ENCODE peak calls at places on chromosomes 11 and 22, in five cellular contexts. Q, L, G, C and P are unnamed samples.

GRCh38 chr11:110000045-110000502 is 93.1 kb upstream of the ZC3H12C start:
- DNase-seq in Q (no peak), L (no peak), G (no peak), C (no peak), P (peak)

GRCh38 chr11:130653838-130654601 is 205.6 kb downstream of the ADAMTS15 start:
- DNase-seq in Q (peak), L (peak), G (peak), C (peak), P (peak)

GRCh38 chr11:119368121-119369034 is 13.1 kb downstream of the USP2 start:
- DNase-seq in Q (peak), L (peak), G (peak), C (peak), P (no peak)

GRCh38 chr11:75150079-75150478 is 828 bp upstream of the SLCO2B1 start:
- DNase-seq in Q (no peak), L (no peak), G (no peak), C (no peak), P (no peak)

GRCh38 chr11:3127706-3128355 is 37.3 kb downstream of the OSBPL5 start:
- DNase-seq in Q (no peak), L (no peak), G (no peak), C (no peak), P (no peak)

GRCh38 chr11:85406316-85406715 is 220.8 kb downstream of the DLG2 start:
- DNase-seq in Q (no peak), L (no peak), G (no peak), C (no peak), P (no peak)

GRCh38 chr11:105673089-105673488 is 63.2 kb downstream of the GRIA4 start:
- DNase-seq in Q (no peak), L (peak), G (no peak), C (no peak), P (peak)

GRCh38 chr22:43197271-43197941 is 10.5 kb upstream of the TTLL12 start:
- DNase-seq in Q (no peak), L (no peak), G (no peak), C (no peak), P (peak)

GRCh38 chr11:35649984-35650383 is 12.6 kb upstream of the TRIM44 start:
- DNase-seq in Q (no peak), L (no peak), G (no peak), C (no peak), P (peak)

GRCh38 chr11:44638032-44638431 is 72.6 kb downstream of the CD82 start:
- DNase-seq in Q (no peak), L (no peak), G (peak), C (peak), P (no peak)

GRCh38 chr11:73972620-73973449 is 9.8 kb downstream of the UCP2 start:
- DNase-seq in Q (no peak), L (peak), G (peak), C (no peak), P (no peak)

GRCh38 chr11:32122200-32122599 is 31.3 kb downstream of the RCN1 start:
- DNase-seq in Q (no peak), L (no peak), G (no peak), C (no peak), P (no peak)

GRCh38 chr11:97894978-97895377 is 1125.8 kb upstream of the CNTN5 start:
- DNase-seq in Q (no peak), L (no peak), G (no peak), C (no peak), P (no peak)

GRCh38 chr11:2507212-2507901 is 62.5 kb downstream of the KCNQ1 start:
- DNase-seq in Q (no peak), L (no peak), G (peak), C (peak), P (no peak)

GRCh38 chr11:118662401-118663271 is 16.8 kb downstream of the TREH start:
- DNase-seq in Q (no peak), L (peak), G (no peak), C (no peak), P (no peak)

GRCh38 chr11:19242184-19242932 is 1.6 kb upstream of the E2F8 start:
- DNase-seq in Q (no peak), L (peak), G (no peak), C (no peak), P (no peak)

GRCh38 chr11:73797457-73797856 is 9.8 kb downstream of the MRPL48 start:
- DNase-seq in Q (no peak), L (no peak), G (no peak), C (no peak), P (no peak)

GRCh38 chr22:44362249-44363040 is 49.7 kb upstream of the SHISAL1 start:
- DNase-seq in Q (no peak), L (peak), G (peak), C (no peak), P (no peak)

GRCh38 chr11:113105584-113105983 is 144.4 kb downstream of the NCAM1 start:
- DNase-seq in Q (no peak), L (no peak), G (no peak), C (no peak), P (no peak)

GRCh38 chr11:57407010-57407409 is 16.6 kb upstream of the PRG2 start:
- DNase-seq in Q (peak), L (no peak), G (no peak), C (no peak), P (no peak)

GRCh38 chr11:8531312-8531711 is 62.7 kb downstream of the STK33 start:
- DNase-seq in Q (peak), L (no peak), G (no peak), C (no peak), P (peak)

GRCh38 chr11:8531982-8532381 is 62.0 kb downstream of the STK33 start:
- DNase-seq in Q (no peak), L (no peak), G (no peak), C (no peak), P (no peak)

GRCh38 chr11:8527939-8528338 is 66.1 kb downstream of the STK33 start:
- DNase-seq in Q (no peak), L (no peak), G (no peak), C (no peak), P (no peak)

GRCh38 chr11:8532475-8532874 is 61.6 kb downstream of the STK33 start:
- DNase-seq in Q (no peak), L (no peak), G (no peak), C (no peak), P (no peak)

GRCh38 chr11:8533332-8533731 is 60.7 kb downstream of the STK33 start:
- DNase-seq in Q (no peak), L (no peak), G (no peak), C (no peak), P (no peak)
- TF ChIP-seq CTCF in Q (no peak), L (peak), G (no peak), C (no peak), P (no peak)

GRCh38 chr11:114362958-114363357 is 37.4 kb downstream of the C11orf71 start:
- DNase-seq in Q (no peak), L (no peak), G (no peak), C (no peak), P (no peak)

GRCh38 chr11:114368918-114369680 is 31.2 kb downstream of the C11orf71 start:
- DNase-seq in Q (no peak), L (no peak), G (no peak), C (no peak), P (no peak)

GRCh38 chr11:114367244-114367957 is 32.9 kb downstream of the C11orf71 start:
- DNase-seq in Q (no peak), L (no peak), G (no peak), C (no peak), P (no peak)

DNA sequence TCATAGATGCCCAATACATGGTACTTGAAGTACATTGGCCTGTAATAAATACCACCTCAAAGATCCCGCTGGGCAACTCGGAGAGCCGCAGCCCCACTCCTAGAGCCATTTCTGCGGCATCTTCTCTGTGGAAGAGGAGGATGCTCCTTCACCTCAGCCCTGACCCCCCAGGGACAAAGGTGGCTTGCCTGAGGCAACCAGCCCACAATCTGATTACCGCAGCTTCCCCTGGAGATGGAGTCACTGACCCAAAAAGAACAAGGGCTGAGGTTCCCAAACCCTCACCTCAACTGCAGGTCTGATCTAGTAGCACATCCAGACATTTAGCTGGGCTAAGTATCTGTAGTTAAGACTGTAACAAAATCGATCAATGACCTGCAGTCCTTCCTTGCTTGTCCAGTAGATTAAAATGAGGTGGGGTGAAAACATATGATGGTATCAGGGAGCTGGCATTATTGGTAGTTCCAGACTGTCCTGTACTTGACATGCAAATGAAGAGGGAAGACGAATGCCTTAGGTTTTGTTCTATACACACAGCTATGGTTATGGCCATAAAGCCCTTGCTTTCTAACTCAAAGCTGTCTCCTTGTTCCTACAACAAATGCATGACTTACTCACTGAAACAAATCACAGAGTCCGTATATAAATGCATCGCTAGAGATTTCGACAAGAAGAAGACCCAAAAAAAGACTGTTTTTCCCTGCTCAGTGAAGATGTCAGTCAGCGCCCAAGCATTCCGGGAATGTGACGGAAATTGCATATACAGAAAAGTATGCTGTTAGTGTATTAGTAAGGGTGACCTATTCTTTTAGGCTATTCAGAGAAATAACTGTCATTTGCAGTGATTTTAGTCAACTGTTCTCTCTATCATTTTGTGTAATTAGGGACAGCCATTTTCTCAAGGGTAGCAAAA is 33.7 kb downstream of the C11orf71 start:
- DNase-seq in Q (no peak), L (no peak), G (no peak), C (no peak), P (peak)
- H3K4me3 ChIP-seq in Q (no peak), L (no peak), G (no peak), C (no peak), P (no peak)

GRCh38 chr11:108137212-108137611 is 15.8 kb downstream of the ACAT1 start:
- DNase-seq in Q (no peak), L (no peak), G (no peak), C (no peak), P (no peak)

GRCh38 chr11:108131993-108132392 is 10.6 kb downstream of the ACAT1 start:
- DNase-seq in Q (no peak), L (no peak), G (no peak), C (no peak), P (no peak)

GRCh38 chr11:108135845-108136599 is 14.7 kb downstream of the ACAT1 start:
- DNase-seq in Q (no peak), L (no peak), G (no peak), C (no peak), P (no peak)
- TF ChIP-seq CTCF in Q (no peak), L (peak), G (no peak), C (no peak), P (no peak)

DNA sequence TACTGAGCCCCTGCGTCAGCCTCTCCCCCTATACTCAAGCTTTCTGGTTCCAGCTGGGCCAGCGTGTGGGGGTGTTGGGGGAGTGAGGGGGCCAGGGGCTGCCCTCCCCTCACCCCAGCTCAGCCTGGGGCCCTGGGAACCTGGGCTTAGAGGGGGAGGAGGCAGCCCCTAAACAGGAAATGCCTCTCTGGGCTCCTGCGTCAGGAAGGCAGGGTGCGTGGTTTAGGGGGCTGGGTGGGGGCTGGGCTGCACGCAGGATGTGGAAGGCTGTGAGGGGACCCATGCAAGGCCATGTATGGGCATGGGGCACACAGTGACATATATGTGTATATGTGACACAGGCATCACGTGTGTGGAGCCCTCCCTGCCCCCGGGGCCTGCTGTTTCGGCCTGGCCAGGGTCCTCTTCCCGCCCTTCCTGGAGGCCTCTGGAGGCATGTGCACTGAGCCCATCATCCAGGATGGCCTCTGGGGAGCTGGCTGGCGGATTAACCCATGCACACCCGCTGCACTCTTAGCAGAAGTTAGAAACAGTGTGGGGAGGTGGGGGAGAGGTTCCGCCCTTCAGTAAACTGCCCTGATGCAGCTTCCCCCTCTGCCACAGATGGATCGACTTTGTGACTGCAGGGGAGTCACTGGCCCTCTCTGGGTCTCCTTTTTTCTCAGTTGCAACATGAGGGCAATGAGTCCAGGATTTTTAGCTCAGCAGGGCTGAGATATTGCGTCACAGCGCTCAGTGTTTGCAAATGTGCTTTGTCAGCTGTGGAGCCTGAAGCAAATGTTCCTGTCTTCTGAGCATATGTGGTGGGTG is 1.1 kb upstream of the CD248 start:
- DNase-seq in Q (peak), L (peak), G (peak), C (peak), P (peak)
- H3K4me3 ChIP-seq in Q (no peak), L (no peak), G (no peak), C (no peak), P (no peak)

DNA sequence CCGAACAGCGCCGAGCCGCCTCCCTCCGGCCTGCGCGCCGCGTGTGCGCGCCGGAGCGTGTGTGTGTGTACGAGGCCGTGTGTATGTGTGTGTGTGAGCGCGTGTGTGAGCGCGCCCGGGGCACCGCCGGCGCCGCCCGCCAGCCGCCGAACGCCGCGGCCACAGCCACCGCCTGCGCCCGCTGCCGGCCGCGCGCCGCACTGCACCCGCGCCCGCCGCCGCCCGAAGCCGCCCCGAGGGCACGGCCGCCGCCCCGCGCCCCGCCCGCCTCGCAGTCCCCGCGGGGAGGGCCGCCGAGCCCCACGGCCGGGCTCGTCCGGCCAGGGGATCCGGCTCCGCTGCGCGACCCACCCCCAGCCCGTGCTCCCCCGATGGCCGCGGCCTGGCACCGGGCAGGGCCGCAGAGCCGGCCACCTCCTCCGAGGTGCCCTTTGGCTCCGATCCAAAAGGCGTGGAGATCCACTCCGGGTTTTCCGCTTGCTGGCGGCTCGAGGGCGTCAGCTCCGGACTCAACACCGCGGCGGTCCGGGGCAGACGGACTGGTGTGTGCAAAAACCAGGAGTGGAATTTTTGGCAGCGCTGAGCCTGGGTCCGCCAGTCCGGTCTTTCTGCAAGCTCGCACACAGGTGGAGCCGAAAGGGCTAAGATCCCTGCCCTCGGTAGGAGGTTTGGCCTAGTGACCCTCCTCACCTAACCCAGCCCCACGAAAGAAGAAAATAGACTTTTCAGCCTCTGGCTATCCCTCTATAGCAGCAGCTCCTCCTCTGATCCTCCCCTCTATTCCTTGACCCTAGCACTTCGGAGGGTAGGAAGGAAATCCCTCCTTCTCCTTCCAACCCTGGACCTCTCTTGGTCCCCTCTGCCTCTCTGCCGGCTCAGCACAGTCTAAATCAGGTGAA is at the start of gene SYT7:
- DNase-seq in Q (peak), L (peak), G (peak), C (peak), P (peak)
- TF ChIP-seq CTCF in Q (peak), L (peak), G (no peak), C (peak), P (no peak)

DNA sequence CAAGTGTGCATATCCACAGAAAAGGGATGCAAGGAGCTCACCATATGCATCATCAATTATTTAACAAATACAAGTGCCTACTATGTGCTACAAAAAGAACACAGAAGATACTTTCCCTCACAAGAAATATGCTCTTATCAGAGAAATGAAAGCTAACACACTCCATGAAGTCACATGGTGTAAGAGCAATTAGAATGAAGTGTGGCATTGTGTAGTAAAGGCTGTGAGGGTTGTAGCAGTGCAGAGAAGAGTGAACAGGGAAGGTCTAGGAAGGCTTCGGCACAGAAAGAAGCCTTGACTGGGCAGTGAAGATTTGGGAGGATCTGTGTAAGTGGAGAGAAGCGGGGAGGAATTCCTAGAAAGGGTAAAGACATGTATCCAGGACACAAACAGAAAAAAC is 22.5 kb downstream of the PPP2R1B start:
- DNase-seq in Q (no peak), L (no peak), G (no peak), C (no peak), P (no peak)
- H3K4me3 ChIP-seq in Q (no peak), L (no peak), G (no peak), C (no peak), P (no peak)

GRCh38 chr11:63019506-63019905 is 3.9 kb upstream of the SLC22A8 start:
- DNase-seq in Q (no peak), L (peak), G (no peak), C (no peak), P (no peak)
- TF ChIP-seq CTCF in Q (no peak), L (no peak), G (no peak), C (no peak), P (no peak)

DNA sequence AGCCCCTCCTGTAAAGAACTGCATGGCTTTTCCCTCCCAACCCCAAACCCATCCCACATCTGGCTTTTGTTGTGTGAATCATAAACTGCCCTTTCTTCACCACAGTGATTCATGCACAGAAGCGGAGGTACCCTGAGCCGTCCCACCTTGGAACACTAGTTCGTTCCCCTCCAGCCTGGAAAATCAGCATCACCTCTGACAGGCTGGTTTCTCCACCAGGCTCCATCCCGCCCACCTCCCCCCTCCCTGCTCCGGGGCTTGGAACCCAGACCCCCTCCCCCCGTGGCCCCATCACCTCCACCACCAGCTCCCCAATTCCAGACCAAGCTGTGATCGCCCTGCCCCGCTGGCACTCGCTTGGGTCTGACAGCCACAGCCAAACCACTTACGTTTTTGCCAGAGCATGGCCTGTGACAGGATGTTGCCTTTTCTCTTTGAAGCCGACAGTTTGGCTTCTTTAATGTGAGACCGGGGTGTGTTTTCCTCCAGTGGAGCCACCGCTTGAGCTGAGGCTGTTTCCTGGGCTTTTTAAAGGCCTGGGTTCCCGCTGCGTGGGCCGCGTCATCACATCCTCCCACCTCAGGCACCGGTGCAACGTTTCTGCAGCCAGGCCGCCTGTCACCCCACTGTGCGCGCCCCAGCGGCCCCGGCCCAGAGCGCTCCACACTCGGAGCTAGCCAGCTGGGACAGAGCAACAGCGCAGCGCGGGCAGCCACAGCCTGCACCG is at the start of gene POU2AF1:
- DNase-seq in Q (no peak), L (no peak), G (no peak), C (no peak), P (peak)
- H3K4me3 ChIP-seq in Q (no peak), L (no peak), G (no peak), C (no peak), P (no peak)